ENCODE peak calls at places on chromosomes 6 and 20, in five cellular contexts. B, T, Y, O and S are unnamed samples.

GRCh38 chr6:33298773-33299236 is at the start of gene RGL2:
- DNase-seq in B (no peak), T (peak; percentile 90), Y (peak; percentile 84), O (peak; percentile 97), S (peak; percentile 76)

GRCh38 chr6:115393821-115394220 is 666.9 kb downstream of the FRK start:
- DNase-seq in B (no peak), T (no peak), Y (no peak), O (no peak), S (no peak)

GRCh38 chr20:10376271-10377075 is 57.5 kb downstream of the MKKS start:
- DNase-seq in B (no peak), T (no peak), Y (no peak), O (no peak), S (no peak)

GRCh38 chr6:77292564-77293546 is 170.4 kb downstream of the HTR1B start:
- DNase-seq in B (no peak), T (no peak), Y (no peak), O (no peak), S (no peak)

GRCh38 chr6:17938885-17939284 is 48.5 kb downstream of the KIF13A start:
- DNase-seq in B (no peak), T (no peak), Y (no peak), O (no peak), S (no peak)

GRCh38 chr20:1757072-1757471 is 99.5 kb upstream of the SIRPG start:
- DNase-seq in B (peak; percentile 58), T (no peak), Y (no peak), O (no peak), S (no peak)

GRCh38 chr20:44031822-44032582 is 117.3 kb downstream of the TOX2 start:
- DNase-seq in B (no peak), T (no peak), Y (no peak), O (peak; percentile 58), S (no peak)

GRCh38 chr6:163702736-163703135 is 288.2 kb downstream of the QKI start:
- DNase-seq in B (no peak), T (no peak), Y (no peak), O (no peak), S (no peak)

GRCh38 chr6:159163901-159164370 is 5.3 kb upstream of the FNDC1 start:
- DNase-seq in B (no peak), T (no peak), Y (no peak), O (no peak), S (no peak)

GRCh38 chr6:107198631-107199416 is 83.5 kb upstream of the BEND3 start:
- DNase-seq in B (no peak), T (no peak), Y (no peak), O (no peak), S (no peak)

GRCh38 chr6:33752139-33753015 is 5.7 kb upstream of the IP6K3 start:
- DNase-seq in B (no peak), T (no peak), Y (peak; percentile 27), O (no peak), S (no peak)

GRCh38 chr6:109034439-109035041 is 60.1 kb downstream of the SESN1 start:
- DNase-seq in B (peak; percentile 83), T (no peak), Y (no peak), O (no peak), S (no peak)

GRCh38 chr20:12682613-12683012 is 326.2 kb upstream of the SPTLC3 start:
- DNase-seq in B (no peak), T (no peak), Y (no peak), O (no peak), S (no peak)

GRCh38 chr20:24996449-24997195 is 4.1 kb upstream of the APMAP start:
- DNase-seq in B (no peak), T (no peak), Y (no peak), O (peak; percentile 67), S (no peak)

GRCh38 chr6:36368921-36369880 is 18.3 kb downstream of the ETV7 start:
- DNase-seq in B (no peak), T (no peak), Y (no peak), O (no peak), S (no peak)

GRCh38 chr6:14476793-14477531 is 359.4 kb downstream of the CD83 start:
- DNase-seq in B (no peak), T (no peak), Y (peak; percentile 79), O (no peak), S (no peak)

GRCh38 chr6:10144772-10145171 is 270.1 kb downstream of the TFAP2A start:
- DNase-seq in B (no peak), T (no peak), Y (no peak), O (no peak), S (no peak)

GRCh38 chr20:54173653-54174451 is at the start of gene CYP24A1:
- DNase-seq in B (no peak), T (no peak), Y (no peak), O (no peak), S (peak; percentile 34)

GRCh38 chr20:46021361-46022359 is 7.4 kb upstream of the SLC12A5 start:
- DNase-seq in B (no peak), T (no peak), Y (no peak), O (no peak), S (peak; percentile 86)

GRCh38 chr6:32154514-32155161 is 697 bp downstream of the PPT2 start:
- DNase-seq in B (peak; percentile 42), T (peak; percentile 21), Y (peak; percentile 85), O (no peak), S (peak; percentile 90)

GRCh38 chr6:54085526-54085925 is 25.7 kb upstream of the MLIP start:
- DNase-seq in B (no peak), T (no peak), Y (peak; percentile 8), O (no peak), S (no peak)

GRCh38 chr6:14276066-14276465 is 158.5 kb downstream of the CD83 start:
- DNase-seq in B (peak; percentile 31), T (no peak), Y (no peak), O (peak; percentile 80), S (no peak)

GRCh38 chr6:73309534-73309783 is 44.6 kb downstream of the DPPA5 start:
- DNase-seq in B (no peak), T (no peak), Y (no peak), O (no peak), S (no peak)

GRCh38 chr6:113909224-113909856 is 52.2 kb downstream of the MARCKS start:
- DNase-seq in B (peak; percentile 11), T (no peak), Y (peak; percentile 4), O (no peak), S (peak; percentile 72)

GRCh38 chr20:967796-968742 is 34.0 kb downstream of the RSPO4 start:
- DNase-seq in B (peak; percentile 58), T (no peak), Y (peak; percentile 13), O (no peak), S (no peak)

GRCh38 chr6:133017581-133017980 is 203.2 kb downstream of the RPS12 start:
- DNase-seq in B (no peak), T (no peak), Y (no peak), O (no peak), S (no peak)

GRCh38 chr6:148952147-148953041 is 205.6 kb downstream of the UST start:
- DNase-seq in B (no peak), T (no peak), Y (no peak), O (no peak), S (no peak)

GRCh38 chr6:95280690-95281273 is 296.6 kb upstream of the MANEA start:
- DNase-seq in B (peak; percentile 3), T (no peak), Y (peak; percentile 8), O (no peak), S (no peak)
- TF ChIP-seq CTCF in B (peak; percentile 48), T (no peak), Y (no peak), O (no peak), S (no peak)

GRCh38 chr6:71886184-71887005 is at the start of gene RIMS1:
- DNase-seq in B (no peak), T (peak; percentile 13), Y (no peak), O (no peak), S (peak; percentile 71)
- TF ChIP-seq CTCF in B (no peak), T (no peak), Y (peak; percentile 30), O (no peak), S (no peak)

GRCh38 chr6:157177731-157178336 is 145.5 kb downstream of the TMEM242 start:
- DNase-seq in B (no peak), T (no peak), Y (no peak), O (no peak), S (no peak)
- TF ChIP-seq CTCF in B (no peak), T (no peak), Y (no peak), O (no peak), S (no peak)

GRCh38 chr20:60187683-60188082 is 229.5 kb downstream of the CDH26 start:
- DNase-seq in B (no peak), T (no peak), Y (no peak), O (no peak), S (no peak)
- TF ChIP-seq CTCF in B (no peak), T (no peak), Y (no peak), O (no peak), S (no peak)

DNA sequence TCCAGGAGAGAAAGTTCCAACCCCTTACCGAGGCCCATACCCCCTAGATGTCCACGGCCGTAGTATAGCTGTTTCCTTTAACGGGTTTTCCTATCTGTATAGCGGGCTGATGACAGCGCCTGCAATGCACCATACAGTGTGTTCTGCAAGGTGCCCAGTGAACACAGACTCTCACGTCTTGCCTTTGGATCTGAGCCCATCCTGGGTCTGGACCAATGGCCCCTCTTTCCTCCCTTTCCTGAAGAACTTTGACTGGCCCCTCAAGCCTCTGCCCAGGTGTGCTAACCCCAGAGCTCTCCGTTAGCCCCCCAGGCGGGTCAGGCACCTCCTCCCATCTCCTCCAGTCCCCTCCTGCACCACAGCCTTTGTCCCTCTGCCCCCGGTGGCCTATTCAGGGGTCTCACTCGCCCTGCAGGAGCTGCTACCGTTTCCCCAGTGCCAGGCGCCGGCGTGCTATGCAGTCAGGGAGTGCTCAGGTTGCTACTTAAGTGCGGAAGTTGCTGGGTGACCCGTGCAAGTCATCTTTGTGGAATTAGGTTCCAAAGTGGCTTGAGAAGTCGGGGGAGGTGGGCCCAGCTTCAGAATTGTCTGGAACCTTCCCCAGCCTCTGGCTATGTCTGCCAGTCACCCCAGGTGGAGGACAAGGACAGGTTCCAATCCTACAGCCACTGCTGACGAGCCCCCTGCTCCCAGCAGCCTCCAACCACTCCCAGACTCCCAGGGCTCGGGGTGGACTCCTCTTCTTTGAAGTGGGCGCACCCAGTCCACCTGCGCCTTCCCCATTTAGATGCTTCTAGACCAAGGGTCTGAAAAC is 35.0 kb upstream of the ZBP1 start:
- DNase-seq in B (no peak), T (no peak), Y (no peak), O (peak; percentile 85), S (peak; percentile 36)
- TF ChIP-seq CTCF in B (no peak), T (no peak), Y (no peak), O (no peak), S (no peak)